ENCODE peak calls at places on chromosomes 4 and X, in nine cellular contexts. N is esophagus muscularis mucosa, H is suprapubic skin, I is SK-N-SH, Y is K562, R is GM23338, T is HCT116, F is HepG2, K is spleen. A is an unnamed sample.
A peak's percentile ranks its signal among the peaks of the same experiment; 100 is the strongest.

GRCh38 chrX:13120017-13120416 is 75.6 kb upstream of the FAM9C start:
- DNase-seq in N (no peak), H (no peak), I (no peak), Y (peak; percentile 16), R (no peak), T (no peak), F (peak; percentile 21), K (no peak), A (no peak)

GRCh38 chr4:2936773-2937145 is 26.4 kb downstream of the NOP14 start:
- DNase-seq in N (no peak), H (peak; percentile 52), I (no peak), Y (no peak), R (no peak), T (no peak), F (no peak), K (peak; percentile 64), A (peak; percentile 47)

GRCh38 chr4:23887989-23888388 is 1.9 kb downstream of the PPARGC1A start:
- DNase-seq in N (peak; percentile 72), H (no peak), I (no peak), Y (no peak), R (no peak), T (no peak), F (no peak), K (no peak), A (no peak)

GRCh38 chr4:182801626-182802025 is 115.6 kb downstream of the DCTD start:
- DNase-seq in N (no peak), H (no peak), I (no peak), Y (no peak), R (no peak), T (no peak), F (no peak), K (no peak), A (no peak)

GRCh38 chrX:22534643-22535042 is 261.9 kb downstream of the CBLL2 start:
- DNase-seq in N (no peak), H (no peak), I (no peak), Y (no peak), R (no peak), T (no peak), F (no peak), K (no peak), A (no peak)

GRCh38 chr4:182246401-182247205 is 3.4 kb downstream of the TENM3 start:
- DNase-seq in N (peak; percentile 82), H (no peak), I (no peak), Y (no peak), R (peak; percentile 20), T (no peak), F (no peak), K (no peak), A (no peak)

GRCh38 chr4:107683873-107684272 is 36.2 kb downstream of the PAPSS1 start:
- DNase-seq in N (no peak), H (no peak), I (no peak), Y (no peak), R (no peak), T (no peak), F (peak; percentile 77), K (no peak), A (no peak)

GRCh38 chrX:57821703-57822375 is 88.4 kb downstream of the ZXDA start:
- DNase-seq in N (no peak), H (no peak), I (peak; percentile 25), Y (peak; percentile 26), R (peak; percentile 74), T (peak; percentile 48), F (peak; percentile 43), K (no peak), A (peak; percentile 7)

GRCh38 chrX:133258481-133258880 is 40.3 kb upstream of the TFDP3 start:
- DNase-seq in N (no peak), H (no peak), I (no peak), Y (no peak), R (no peak), T (no peak), F (no peak), K (no peak), A (no peak)

DNA sequence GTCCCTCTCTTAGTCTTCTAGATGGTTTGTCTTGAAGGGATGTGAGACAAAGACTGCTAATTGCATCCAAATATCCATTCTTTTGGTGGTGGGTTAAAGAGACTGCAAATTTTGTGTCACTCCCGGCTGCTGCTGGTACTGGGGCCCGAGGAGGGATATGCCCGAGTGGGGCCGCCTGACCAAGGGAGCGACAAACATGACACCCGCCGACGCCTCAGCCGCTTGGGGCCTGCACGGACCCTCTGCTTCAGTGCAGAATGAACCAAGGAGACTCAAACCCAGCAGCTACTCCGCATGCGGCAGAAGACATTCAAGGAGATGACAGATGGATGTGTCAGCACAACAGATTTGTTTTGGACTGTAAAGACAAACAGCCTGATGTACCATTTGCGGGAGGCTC is 13.5 kb upstream of the ARX start:
- DNase-seq in N (no peak), H (no peak), I (no peak), Y (no peak), R (no peak), T (no peak), F (no peak), K (no peak), A (no peak)
- H3K4me3 ChIP-seq in N (no peak overlapping the region), H (no peak overlapping the region), I (no peak overlapping the region), Y (no peak overlapping the region), R (no peak overlapping the region), T (no peak overlapping the region), F (no peak overlapping the region), K (no peak overlapping the region), A (no peak overlapping the region)

GRCh38 chrX:108270739-108271396 is 167.4 kb downstream of the COL4A6 start:
- DNase-seq in N (no peak), H (no peak), I (no peak), Y (no peak), R (no peak), T (no peak), F (no peak), K (no peak), A (no peak)
- TF ChIP-seq POLR2AphosphoS5 in N (no peak), H (no peak), I (no peak), Y (no peak), R (no peak), T (no peak), F (no peak), K (no peak), A (no peak)

DNA sequence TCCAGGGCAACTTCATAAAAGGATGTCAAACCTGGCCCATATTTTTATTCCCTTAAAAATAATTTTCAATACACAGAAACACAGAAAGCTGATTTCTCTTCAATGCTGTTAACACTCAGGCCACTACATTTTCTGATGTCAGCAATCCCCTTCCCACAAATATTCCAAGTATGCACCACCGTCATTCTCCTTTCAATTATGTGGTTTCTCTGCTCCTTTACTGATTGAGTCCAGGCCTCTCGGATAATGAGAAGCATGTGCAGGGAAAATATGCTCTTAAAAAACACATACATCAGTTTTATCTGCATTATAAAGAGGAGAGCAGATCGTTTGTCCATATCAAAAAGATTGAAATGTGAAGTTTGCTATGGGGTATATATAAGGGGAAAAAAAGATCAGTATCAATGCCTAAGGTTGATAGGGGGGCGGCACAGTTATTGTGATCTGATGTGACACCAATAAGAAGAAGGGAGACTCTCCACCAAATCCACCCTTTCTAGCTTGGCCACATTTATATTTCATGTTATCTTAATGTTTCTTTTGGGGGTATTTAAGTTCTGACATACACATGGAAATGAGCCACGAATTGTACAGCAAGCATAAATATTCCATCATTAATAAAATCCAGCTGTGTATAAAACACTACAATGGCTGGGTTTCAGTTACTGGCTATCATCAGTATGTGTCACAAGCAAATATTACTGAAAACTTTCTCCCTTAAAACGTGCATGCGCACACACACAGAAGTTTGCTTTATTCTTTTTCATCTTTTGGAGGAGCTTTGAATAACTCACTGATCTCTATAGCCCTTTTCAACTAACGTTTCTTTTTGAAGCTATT is 6.4 kb downstream of the AMOT start:
- DNase-seq in N (no peak), H (no peak), I (peak; percentile 24), Y (no peak), R (no peak), T (no peak), F (no peak), K (no peak), A (no peak)
- H3K4me3 ChIP-seq in N (no peak overlapping the region), H (no peak overlapping the region), I (no peak overlapping the region), Y (no peak overlapping the region), R (no peak overlapping the region), T (no peak overlapping the region), F (no peak overlapping the region), K (no peak overlapping the region), A (no peak overlapping the region)

GRCh38 chrX:50596056-50596455 is 125.4 kb upstream of the DGKK start:
- DNase-seq in N (no peak), H (no peak), I (no peak), Y (no peak), R (no peak), T (no peak), F (no peak), K (no peak), A (no peak)

GRCh38 chrX:50594788-50595187 is 124.2 kb upstream of the DGKK start:
- DNase-seq in N (no peak), H (no peak), I (no peak), Y (no peak), R (peak; percentile 86), T (no peak), F (no peak), K (no peak), A (no peak)
- TF ChIP-seq POLR2AphosphoS5 in N (no peak), H (no peak), I (no peak), Y (no peak), R (no peak), T (no peak), F (no peak), K (no peak), A (no peak)

DNA sequence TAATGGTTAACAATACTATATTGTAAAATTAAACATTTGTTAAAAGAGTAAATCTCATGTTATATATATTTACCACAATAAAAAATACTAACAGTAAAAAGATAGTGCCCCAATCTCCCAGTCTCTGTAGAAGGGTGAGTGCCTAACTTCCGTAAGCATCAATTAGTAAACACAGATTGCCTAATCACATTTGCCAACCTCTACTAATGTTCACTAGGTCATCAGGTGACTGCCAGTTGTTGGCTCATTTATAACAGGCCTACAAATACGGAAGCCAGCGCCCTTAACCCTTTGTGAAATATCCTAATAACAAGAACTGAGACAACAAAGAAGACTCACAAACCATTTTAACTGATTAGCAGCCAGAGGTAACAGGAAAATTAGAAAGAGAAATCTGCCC is 345.1 kb downstream of the INPP4B start:
- DNase-seq in N (no peak), H (no peak), I (no peak), Y (no peak), R (no peak), T (no peak), F (no peak), K (no peak), A (no peak)
- H3K4me3 ChIP-seq in N (no peak overlapping the region), H (no peak overlapping the region), I (no peak overlapping the region), Y (no peak overlapping the region), R (no peak overlapping the region), T (no peak overlapping the region), F (no peak overlapping the region), K (no peak overlapping the region), A (no peak overlapping the region)

DNA sequence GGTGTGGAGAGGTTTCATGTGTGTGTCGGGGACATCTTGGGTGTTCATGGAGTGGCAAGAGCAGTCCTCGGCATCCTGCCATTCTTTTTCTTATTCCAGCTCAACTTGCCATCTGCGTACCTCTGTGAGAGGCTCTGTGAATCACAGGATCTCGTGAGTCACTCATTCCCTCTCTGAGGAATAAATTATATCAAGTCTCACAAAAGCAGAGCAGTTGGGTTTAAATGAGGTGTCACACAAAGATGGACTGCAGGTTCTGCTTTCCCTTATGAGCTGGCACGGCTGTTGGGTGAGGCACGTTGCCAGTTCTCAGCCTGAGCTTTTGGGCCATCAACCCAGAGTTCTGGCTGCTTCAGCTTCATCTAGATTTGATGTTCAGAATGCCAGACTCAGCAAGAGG is 6.8 kb upstream of the OCIAD2 start:
- DNase-seq in N (no peak), H (no peak), I (no peak), Y (no peak), R (no peak), T (no peak), F (no peak), K (no peak), A (no peak)
- TF ChIP-seq POLR2AphosphoS5 in N (no peak), H (no peak), I (peak; percentile 67), Y (no peak), R (no peak), T (no peak), F (no peak), K (no peak), A (no peak)